ENCODE peak calls at places on chromosome 19, in eight cellular contexts. A is T-cell; H is head of caudate nucleus; Y is stimulated activated CD8-positive, alpha-beta memory T cell treated with anti-CD3 and anti-CD28 coated beads, Interleukin-7, amount 100 ng/mL, for 1 hour; V is psoas muscle; D is activated CD8-positive, alpha-beta T cell treated with anti-CD3 and anti-CD28 coated beads for 36 hours; F is iPS-NIHi11; I is body of pancreas. K is an unnamed sample.

GRCh38 chr19:58196911-58197616 is 14.2 kb downstream of the ZNF274 start:
- DNase-seq in A (no peak), H (no peak), Y (no peak), V (no peak), D (no peak), F (no peak), I (no peak), K (no peak)

GRCh38 chr19:54478677-54479266 is 5.7 kb upstream of the CDC42EP5 start:
- DNase-seq in A (no peak), H (no peak), Y (no peak), V (no peak), D (peak), F (peak), I (peak), K (no peak)

GRCh38 chr19:42065511-42065910 is 4.5 kb downstream of the GRIK5 start:
- DNase-seq in A (no peak), H (no peak), Y (no peak), V (no peak), D (no peak), F (no peak), I (no peak), K (no peak)

GRCh38 chr19:677201-677600 is 1.0 kb downstream of the FSTL3 start:
- DNase-seq in A (no peak), H (no peak), Y (no peak), V (peak), D (no peak), F (no peak), I (peak), K (no peak)

GRCh38 chr19:1861599-1862031 is 1.8 kb downstream of the KLF16 start:
- DNase-seq in A (no peak), H (no peak), Y (no peak), V (no peak), D (no peak), F (no peak), I (peak), K (no peak)

GRCh38 chr19:35135389-35135909 is 590 bp upstream of the LGI4 start:
- DNase-seq in A (peak), H (peak), Y (no peak), V (peak), D (peak), F (peak), I (peak), K (peak)

GRCh38 chr19:37654118-37654517 is 1.1 kb downstream of the ZFP30 start:
- DNase-seq in A (no peak), H (no peak), Y (no peak), V (no peak), D (no peak), F (no peak), I (no peak), K (no peak)

GRCh38 chr19:19236173-19236572 is 24.4 kb downstream of the NCAN start:
- DNase-seq in A (no peak), H (no peak), Y (no peak), V (no peak), D (no peak), F (no peak), I (no peak), K (no peak)

GRCh38 chr19:2186071-2186846 is 22.5 kb downstream of the DOT1L start:
- DNase-seq in A (no peak), H (no peak), Y (no peak), V (peak), D (no peak), F (no peak), I (peak), K (no peak)

GRCh38 chr19:19444694-19445155 is 39.2 kb downstream of the GATAD2A start:
- DNase-seq in A (no peak), H (no peak), Y (no peak), V (no peak), D (peak), F (no peak), I (no peak), K (no peak)

GRCh38 chr19:57363734-57364181 is 407 bp downstream of the TRAPPC2B start:
- DNase-seq in A (no peak), H (no peak), Y (no peak), V (no peak), D (no peak), F (no peak), I (no peak), K (no peak)

GRCh38 chr19:37991176-37991835 is 84.3 kb downstream of the SIPA1L3 start:
- DNase-seq in A (no peak), H (no peak), Y (no peak), V (no peak), D (no peak), F (no peak), I (no peak), K (no peak)

GRCh38 chr19:10045371-10045770 is 32.1 kb downstream of the RDH8 start:
- DNase-seq in A (no peak), H (no peak), Y (no peak), V (no peak), D (no peak), F (no peak), I (no peak), K (no peak)

GRCh38 chr19:54337858-54338230 is 1.1 kb downstream of the LILRA4 start:
- DNase-seq in A (no peak), H (no peak), Y (no peak), V (no peak), D (no peak), F (no peak), I (no peak), K (no peak)

GRCh38 chr19:1665565-1666047 is 13.2 kb upstream of the TCF3 start:
- DNase-seq in A (no peak), H (no peak), Y (no peak), V (no peak), D (peak), F (no peak), I (no peak), K (no peak)

GRCh38 chr19:10009269-10009665 is 1.0 kb downstream of the COL5A3 start:
- DNase-seq in A (peak), H (no peak), Y (no peak), V (peak), D (peak), F (peak), I (peak), K (peak)

GRCh38 chr19:43562698-43563241 is 12.6 kb downstream of the XRCC1 start:
- DNase-seq in A (peak), H (peak), Y (peak), V (peak), D (peak), F (no peak), I (peak), K (peak)

GRCh38 chr19:3976495-3977241 is 5.8 kb upstream of the DAPK3 start:
- DNase-seq in A (no peak), H (no peak), Y (no peak), V (peak), D (no peak), F (peak), I (peak), K (no peak)

GRCh38 chr19:39038098-39038497 is 5.7 kb upstream of the FBXO27 start:
- DNase-seq in A (no peak), H (peak), Y (no peak), V (no peak), D (peak), F (peak), I (peak), K (no peak)

GRCh38 chr19:34888091-34888490 is 38.6 kb upstream of the ZNF30 start:
- DNase-seq in A (no peak), H (no peak), Y (no peak), V (no peak), D (no peak), F (no peak), I (no peak), K (no peak)

GRCh38 chr19:409515-410242 is 732 bp upstream of the C2CD4C start:
- DNase-seq in A (no peak), H (no peak), Y (no peak), V (no peak), D (peak), F (no peak), I (peak), K (no peak)